ENCODE peak calls at places on chromosomes 7 and 10, in seven cellular contexts. X is K562, C is SK-N-SH, W is HCT116, H is HepG2, P is H1, Z is GM12878. D is an unnamed sample.

GRCh38 chr10:84264611-84265141 is 19.8 kb downstream of the RGR start:
- DNase-seq in C (peak), P (peak), Z (no peak), H (peak), X (peak), W (peak), D (peak)

GRCh38 chr7:158695726-158696452 is 8.7 kb downstream of the NCAPG2 start:
- DNase-seq in Z (peak), X (no peak), W (peak), C (peak), H (peak), P (no peak), D (peak)

GRCh38 chr7:74325230-74325565 is 36.0 kb downstream of the CLIP2 start:
- DNase-seq in X (no peak), W (no peak), C (peak), H (no peak), Z (no peak), P (no peak), D (no peak)

GRCh38 chr7:1354661-1355567 is 104.4 kb downstream of the MICALL2 start:
- DNase-seq in P (no peak), H (no peak), C (peak), W (no peak), Z (no peak), X (no peak), D (no peak)

GRCh38 chr10:92822060-92822634 is 26.2 kb upstream of the EXOC6 start:
- DNase-seq in H (peak), W (no peak), Z (no peak), C (no peak), P (no peak), X (peak), D (no peak)

GRCh38 chr10:101441539-101442455 is 87.8 kb downstream of the BTRC start:
- DNase-seq in W (peak), P (no peak), C (peak), Z (no peak), H (peak), X (peak), D (peak)

GRCh38 chr10:77787440-77787839 is 139.1 kb downstream of the DLG5 start:
- DNase-seq in C (no peak), H (no peak), Z (no peak), W (no peak), X (no peak), P (no peak), D (no peak)

GRCh38 chr7:106947244-106947728 is 82.2 kb downstream of the PIK3CG start:
- DNase-seq in C (peak), X (peak), H (peak), Z (no peak), P (peak), W (peak), D (peak)

GRCh38 chr7:22660732-22661131 is 66.3 kb upstream of the IL6 start:
- DNase-seq in C (no peak), Z (no peak), P (no peak), X (peak), W (no peak), H (peak), D (no peak)

DNA sequence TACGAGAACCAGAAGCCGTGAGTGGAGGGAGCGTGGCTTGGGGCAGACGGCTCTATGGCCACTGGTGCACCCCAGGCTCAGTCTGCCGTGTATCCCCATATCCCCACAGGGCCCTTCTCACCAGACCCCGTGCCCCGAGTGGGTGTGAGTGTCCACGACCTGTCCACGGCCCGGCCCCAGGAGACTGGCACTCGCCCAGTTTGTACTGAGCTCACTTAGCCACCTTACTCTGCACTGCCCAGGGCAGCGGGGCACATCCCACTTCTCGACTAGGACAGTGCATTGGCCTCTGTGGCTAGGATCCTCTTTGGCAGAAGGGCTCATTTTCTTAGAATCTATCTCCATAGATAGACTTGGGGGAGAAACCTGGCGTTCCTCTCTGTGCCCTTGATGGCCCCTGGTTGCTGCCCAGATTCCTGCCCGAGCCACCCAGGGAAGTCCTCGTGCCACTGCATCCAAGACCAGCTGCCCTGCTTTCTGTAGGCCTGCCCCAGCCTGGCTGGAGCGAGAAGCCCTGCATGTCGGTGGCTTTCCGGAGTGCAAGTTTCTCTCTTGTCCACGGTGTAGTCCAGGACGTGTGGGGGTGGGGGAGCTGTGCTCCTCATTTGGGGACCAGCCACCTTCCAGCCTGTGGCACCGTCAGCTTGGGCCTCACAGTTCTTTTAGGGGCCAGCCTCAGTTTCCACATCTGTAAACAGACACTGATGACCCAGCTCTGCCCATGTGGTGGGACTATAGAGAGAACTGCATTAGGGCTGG is 11.9 kb downstream of the TMEM120A start:
- DNase-seq in X (no peak), W (no peak), P (no peak), Z (no peak), C (peak), H (no peak), D (no peak)
- TF ChIP-seq JUND in X (no peak), W (no peak), P (no peak), Z (no peak), C (no peak), H (no peak), D (no peak)

DNA sequence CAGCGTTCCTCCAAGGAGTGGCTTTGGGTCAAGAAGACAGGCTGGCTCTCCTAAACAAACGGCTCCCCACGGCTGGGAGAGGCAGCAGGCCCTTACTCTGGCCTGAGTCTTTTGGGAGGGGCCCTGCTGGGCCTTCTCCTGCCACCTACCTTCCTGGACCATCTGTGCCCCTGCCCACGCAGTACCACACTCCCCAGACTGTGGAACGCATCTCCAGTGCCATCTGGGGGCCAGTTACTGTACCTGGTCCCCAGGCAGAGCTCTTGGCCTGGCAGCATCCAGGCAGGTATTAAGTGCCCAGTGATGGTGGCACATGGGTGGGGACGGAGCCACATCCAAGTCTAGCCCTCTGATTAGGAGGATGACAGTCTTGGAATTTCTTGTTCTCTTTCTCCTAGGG is 14.4 kb downstream of the ALKBH4 start:
- DNase-seq in P (no peak), W (no peak), Z (no peak), C (no peak), H (no peak), X (no peak), D (peak)
- TF ChIP-seq JUND in P (no peak), W (no peak), Z (no peak), C (no peak), H (no peak), X (no peak), D (no peak)

GRCh38 chr7:127486654-127487053 is 94.1 kb upstream of the ZNF800 start:
- DNase-seq in X (no peak), P (no peak), H (no peak), W (no peak), Z (no peak), C (no peak), D (no peak)
- TF ChIP-seq JUND in X (no peak), P (no peak), H (no peak), W (no peak), Z (no peak), C (no peak), D (no peak)

DNA sequence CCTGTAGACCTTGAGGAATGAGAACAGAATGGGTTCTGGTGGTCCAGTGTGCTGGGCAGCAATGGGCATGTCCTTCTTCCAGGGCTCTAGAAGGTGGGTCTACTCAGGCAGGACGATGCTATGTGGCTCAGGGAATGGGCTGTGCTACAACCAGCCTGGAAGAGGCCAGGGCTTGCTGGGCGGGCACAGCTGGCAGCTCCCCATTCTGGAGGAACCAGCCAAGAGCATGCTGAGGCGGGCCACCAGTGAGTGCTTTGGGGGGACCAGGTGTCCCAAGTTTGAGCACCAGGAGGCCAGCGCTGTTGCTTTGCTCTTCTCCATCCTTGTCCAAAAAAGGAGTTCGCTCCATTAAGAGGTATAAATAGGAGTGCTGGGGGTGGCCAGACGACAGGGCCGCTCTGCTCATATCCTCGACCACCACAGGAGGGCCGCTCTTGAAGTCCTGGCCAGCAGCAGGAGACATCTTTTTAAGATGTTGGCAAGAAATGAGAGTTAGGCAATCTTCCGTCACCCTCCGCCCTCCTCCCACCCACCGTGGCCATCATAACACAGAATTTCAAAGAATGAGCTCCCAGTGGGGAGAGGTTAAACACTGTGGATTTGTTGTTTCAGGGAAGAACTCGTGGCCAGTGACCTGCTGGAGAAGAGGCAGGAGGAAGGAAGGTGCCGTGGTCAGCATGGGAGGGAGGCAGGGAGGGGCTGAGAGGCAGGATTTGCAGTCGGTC is 141.3 kb downstream of the GRK5 start:
- DNase-seq in C (no peak), H (no peak), P (no peak), Z (no peak), X (no peak), W (no peak), D (no peak)
- TF ChIP-seq JUND in C (no peak), H (no peak), P (no peak), Z (no peak), X (no peak), W (no peak), D (no peak)

DNA sequence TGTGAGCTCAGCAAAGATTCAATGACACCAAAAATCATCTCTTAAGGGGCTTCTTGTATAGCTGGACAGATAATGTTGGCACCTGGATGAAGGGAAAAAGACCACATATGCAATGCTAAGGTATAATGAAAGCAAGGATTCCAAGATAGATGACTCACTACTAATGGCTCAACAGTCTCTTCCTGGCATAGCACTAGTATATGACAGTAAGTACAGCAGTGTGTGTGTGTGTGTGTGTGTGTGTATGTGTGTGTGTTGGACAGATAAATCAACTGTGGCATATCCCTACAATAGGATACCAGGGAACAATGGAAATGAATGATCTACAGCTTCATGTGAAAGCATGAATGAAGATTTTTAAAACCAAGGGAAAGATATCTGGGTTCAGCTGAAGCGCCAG is 257.1 kb downstream of the SFMBT2 start:
- DNase-seq in Z (no peak), P (no peak), H (no peak), C (no peak), X (no peak), W (no peak), D (no peak)
- TF ChIP-seq JUND in Z (no peak), P (no peak), H (no peak), C (no peak), X (no peak), W (no peak), D (no peak)

DNA sequence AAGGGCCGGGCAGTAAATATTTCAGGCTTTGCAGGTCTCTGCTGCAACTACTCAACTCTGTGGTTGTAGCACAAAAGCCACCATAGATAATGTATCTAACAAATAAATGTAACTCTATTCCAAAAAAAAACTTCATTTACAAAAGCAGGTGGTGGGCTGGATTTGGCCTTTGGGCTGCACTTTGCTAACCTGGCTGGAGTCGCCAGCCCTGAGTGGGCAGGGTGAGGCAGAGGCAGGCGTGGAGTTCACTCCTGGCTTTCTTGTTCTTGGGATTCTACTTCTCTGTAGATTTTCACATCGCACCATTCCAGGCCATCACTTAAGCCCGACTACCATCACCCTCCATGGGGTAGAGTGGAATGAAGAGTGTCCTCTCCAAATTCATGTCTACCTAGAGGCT is 367.6 kb upstream of the MGMT start:
- DNase-seq in Z (no peak), C (no peak), P (no peak), W (no peak), X (no peak), H (no peak), D (no peak)
- TF ChIP-seq JUND in Z (no peak), C (no peak), P (no peak), W (no peak), X (no peak), H (no peak), D (no peak)

GRCh38 chr10:35219906-35220890 is 93.6 kb downstream of the CREM start:
- DNase-seq in Z (no peak), H (peak), X (no peak), W (no peak), C (no peak), P (no peak), D (no peak)

GRCh38 chr10:35217458-35217857 is 90.8 kb downstream of the CREM start:
- DNase-seq in H (no peak), X (no peak), Z (no peak), P (no peak), W (no peak), C (no peak), D (no peak)

GRCh38 chr10:35218339-35218955 is 91.8 kb downstream of the CREM start:
- DNase-seq in P (no peak), X (peak), Z (peak), W (peak), C (peak), H (peak), D (peak)

GRCh38 chr10:35216303-35216905 is 89.8 kb downstream of the CREM start:
- DNase-seq in C (no peak), P (no peak), H (peak), W (no peak), Z (no peak), X (no peak), D (no peak)

DNA sequence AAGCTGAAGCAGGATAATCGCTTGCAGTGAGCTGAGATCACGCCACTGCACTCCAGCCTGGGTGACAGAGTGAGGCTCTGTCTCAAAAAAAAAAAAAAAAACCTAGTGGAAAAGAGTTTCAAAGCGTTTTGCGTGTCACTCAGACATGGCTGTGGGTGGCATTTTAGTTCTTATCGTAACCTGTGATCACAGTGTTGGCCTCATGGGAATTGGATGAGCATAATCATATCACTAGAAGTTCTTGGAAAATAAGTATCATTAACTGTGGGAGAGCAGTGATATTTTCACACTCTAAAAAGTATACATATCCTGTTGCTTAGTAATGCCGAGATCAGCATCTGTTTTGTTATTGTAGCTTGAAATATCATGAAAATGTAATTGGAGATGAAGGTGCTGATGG is 92.6 kb downstream of the CREM start:
- DNase-seq in Z (no peak), X (no peak), C (no peak), P (no peak), W (no peak), H (no peak), D (no peak)
- TF ChIP-seq JUND in Z (no peak), X (no peak), C (no peak), P (no peak), W (no peak), H (no peak), D (no peak)

GRCh38 chr7:128053023-128053422 is 21.8 kb upstream of the LRRC4 start:
- DNase-seq in Z (no peak), C (peak), P (no peak), H (no peak), W (no peak), X (no peak), D (no peak)
- TF ChIP-seq JUND in Z (no peak), C (no peak), P (no peak), H (no peak), W (no peak), X (no peak), D (no peak)

D was measured in T47D.